ENCODE peak calls at places on chromosomes 6 and 20, in nine cellular contexts. X is heart left ventricle; P is HCT116; E is uterus; Y is CD4-positive, alpha-beta T cell; V is activated B cell treated with CpG ODN at 0.5 μM for 24 hours; L is AG04450; M is lower lobe of right lung; S is RWPE1. I is an unnamed sample.

GRCh38 chr6:68655028-68655427 is 19.9 kb downstream of the ADGRB3 start:
- DNase-seq in X (no peak), P (no peak), E (no peak), Y (no peak), V (no peak), L (no peak), M (no peak), S (no peak), I (no peak)

GRCh38 chr20:48156521-48156920 is 371.2 kb upstream of the SULF2 start:
- DNase-seq in X (no peak), P (no peak), E (no peak), Y (no peak), V (no peak), L (no peak), M (no peak), S (no peak), I (no peak)

GRCh38 chr6:163415176-163415619 is 680 bp downstream of the QKI start:
- DNase-seq in X (no peak), P (no peak), E (peak; percentile 41), Y (peak; percentile 12), V (peak; percentile 52), L (no peak), M (peak; percentile 53), S (no peak), I (no peak)

GRCh38 chr6:41713161-41713649 is 22.2 kb downstream of the TFEB start:
- DNase-seq in X (peak; percentile 73), P (no peak), E (peak; percentile 51), Y (no peak), V (no peak), L (no peak), M (peak; percentile 76), S (peak; percentile 97), I (no peak)

GRCh38 chr6:158416841-158417759 is 104.8 kb downstream of the TULP4 start:
- DNase-seq in X (no peak), P (no peak), E (no peak), Y (no peak), V (no peak), L (no peak), M (no peak), S (no peak), I (no peak)

GRCh38 chr20:18288748-18289705 is 700 bp downstream of the ZNF133 start:
- DNase-seq in X (no peak), P (no peak), E (no peak), Y (no peak), V (no peak), L (no peak), M (no peak), S (peak; percentile 39), I (no peak)

GRCh38 chr20:63372971-63373885 is 12.1 kb upstream of the CHRNA4 start:
- DNase-seq in X (no peak), P (no peak), E (no peak), Y (no peak), V (no peak), L (no peak), M (no peak), S (no peak), I (no peak)

GRCh38 chr20:62454936-62455673 is 20.7 kb downstream of the GATA5 start:
- DNase-seq in X (no peak), P (no peak), E (no peak), Y (no peak), V (no peak), L (no peak), M (no peak), S (no peak), I (no peak)

GRCh38 chr6:67045076-67045475 is 1338.0 kb upstream of the EYS start:
- DNase-seq in X (no peak), P (no peak), E (no peak), Y (no peak), V (no peak), L (no peak), M (no peak), S (no peak), I (no peak)

GRCh38 chr6:116666869-116667268 is 1.7 kb downstream of the ZUP1 start:
- DNase-seq in X (no peak), P (no peak), E (no peak), Y (no peak), V (no peak), L (no peak), M (no peak), S (no peak), I (no peak)

GRCh38 chr6:89291256-89291819 is 23.8 kb downstream of the GABRR2 start:
- DNase-seq in X (no peak), P (no peak), E (no peak), Y (no peak), V (no peak), L (no peak), M (no peak), S (no peak), I (no peak)

DNA sequence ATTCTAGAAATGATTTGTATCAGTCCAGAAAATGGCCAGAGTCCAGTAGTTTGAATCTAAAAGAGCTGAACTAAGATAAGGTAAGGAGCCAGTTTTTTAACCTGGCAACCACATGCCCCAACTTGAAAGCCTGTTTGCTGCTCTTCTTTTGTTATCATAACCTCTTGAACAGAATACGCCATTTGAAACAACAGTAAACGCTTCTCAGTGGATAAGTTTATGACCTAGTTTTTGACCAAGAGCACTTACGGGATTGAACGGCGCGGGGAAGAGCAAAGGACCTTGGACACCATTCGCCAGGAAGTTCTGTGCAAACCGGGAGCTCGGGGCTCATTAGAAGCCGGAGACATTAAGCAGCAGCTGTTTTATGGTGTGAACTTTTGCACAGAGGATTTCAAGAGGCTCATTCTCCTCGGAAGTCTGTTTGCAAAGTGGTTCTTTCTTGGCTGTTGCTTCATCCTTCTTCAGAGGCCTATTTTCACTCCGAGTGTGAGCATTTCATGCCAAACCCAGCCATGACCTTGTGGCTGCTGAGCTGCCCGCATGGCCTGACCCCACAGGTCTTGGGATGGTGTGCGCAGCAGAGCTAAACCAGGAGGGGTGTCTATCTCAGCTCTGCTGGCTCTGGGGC is 215.1 kb downstream of the SOX4 start:
- DNase-seq in X (no peak), P (no peak), E (peak; percentile 47), Y (no peak), V (no peak), L (no peak), M (no peak), S (no peak), I (no peak)
- TF ChIP-seq CTCF in X (no peak), P (no peak), E (no peak), Y (no peak), V (no peak), L (no peak), M (no peak), S (no peak), I (no peak)

DNA sequence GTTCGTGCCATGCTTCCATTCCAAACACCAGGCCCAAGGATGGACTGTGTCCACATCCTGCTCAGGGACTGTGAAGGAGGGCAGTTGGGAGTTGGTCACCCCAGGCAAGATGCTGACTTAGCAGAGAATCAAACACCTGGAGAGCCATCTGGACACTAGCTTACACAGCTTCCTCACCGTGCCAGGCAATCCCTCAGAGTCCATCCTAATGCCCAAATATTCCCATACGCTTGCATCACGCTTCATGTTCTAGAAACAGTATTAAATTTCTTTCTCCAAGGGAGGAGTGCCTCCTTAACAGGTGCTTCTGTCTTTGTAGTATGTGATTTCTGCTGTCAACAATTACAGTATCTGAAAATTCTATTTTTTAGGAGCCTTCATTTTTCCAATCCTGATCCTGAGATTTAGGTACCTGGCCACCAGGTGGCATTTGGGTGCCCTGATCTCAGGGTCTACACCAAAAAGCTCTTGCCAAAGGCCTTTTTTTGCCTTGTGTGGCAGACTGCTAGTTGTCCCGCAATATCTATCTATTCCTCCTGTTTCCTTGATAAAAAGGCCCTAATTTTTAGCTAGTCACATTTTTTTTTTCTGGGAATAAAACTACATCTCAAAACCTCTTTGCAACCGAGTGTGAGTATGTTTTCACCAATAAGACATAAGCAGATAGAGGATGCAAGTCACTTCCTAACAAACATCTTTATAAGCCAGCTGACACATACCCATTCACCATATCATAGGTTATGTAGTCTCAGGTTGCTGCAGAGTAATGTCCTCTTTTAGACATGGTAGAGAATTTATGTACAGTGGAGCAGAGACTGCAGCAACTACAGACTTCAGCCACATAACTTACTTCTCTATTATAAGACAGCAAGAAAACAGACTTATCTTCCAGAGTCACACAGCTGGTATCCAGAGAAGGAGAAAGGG is 85.0 kb downstream of the PREP start:
- DNase-seq in X (no peak), P (peak; percentile 15), E (no peak), Y (no peak), V (no peak), L (no peak), M (no peak), S (no peak), I (no peak)
- TF ChIP-seq CTCF in X (peak; percentile 17), P (peak; percentile 76), E (no peak), Y (no peak), V (no peak), L (no peak), M (peak; percentile 47), S (peak; percentile 42), I (peak; percentile 17)

DNA sequence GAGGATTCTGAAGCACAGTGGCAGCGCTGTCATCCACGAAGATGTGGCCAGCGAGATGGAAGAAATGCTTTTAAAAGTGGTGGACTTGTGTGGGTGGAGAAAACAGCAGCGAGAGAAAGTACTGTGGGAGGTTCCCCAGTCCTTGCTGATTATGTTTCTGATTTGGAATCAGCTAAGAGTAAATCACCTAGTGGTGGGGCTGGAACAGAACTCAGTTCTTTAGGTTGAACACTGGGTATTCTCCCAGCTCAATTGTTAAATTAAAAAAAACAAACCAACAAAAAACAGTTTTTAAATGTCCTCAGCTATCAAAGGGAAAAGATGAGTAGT is 515 bp upstream of the ZNF322 start:
- DNase-seq in X (no peak), P (no peak), E (no peak), Y (no peak), V (no peak), L (no peak), M (no peak), S (peak; percentile 41), I (no peak)
- TF ChIP-seq CTCF in X (no peak), P (no peak), E (no peak), Y (no peak), V (no peak), L (peak; percentile 36), M (no peak), S (no peak), I (peak; percentile 15)

GRCh38 chr6:10847684-10848083 is 9.3 kb upstream of the MAK start:
- DNase-seq in X (no peak), P (no peak), E (no peak), Y (no peak), V (no peak), L (no peak), M (no peak), S (no peak), I (no peak)
- TF ChIP-seq CTCF in X (no peak), P (peak; percentile 18), E (no peak), Y (peak; percentile 9), V (no peak), L (peak; percentile 29), M (peak; percentile 24), S (peak; percentile 17), I (peak; percentile 9)

I was measured in AG09319.